ENCODE peak calls at places on chromosomes 6 and 20, in eight cellular contexts. Y is AG04450; C is glomerular endothelial cell; R is RCC 7860; I is HCEC 1CT; M is activated T-cell treated with anti-CD3 and anti-CD28 coated beads, Interleukin-2, amount 50 U/mL, for 4 hours; W is NCI-H1436; S is A673. K is an unnamed sample.
A peak's percentile ranks its signal among the peaks of the same experiment; 100 is the strongest.

GRCh38 chr6:131651782-131652181 is 14.7 kb downstream of the ENPP3 start:
- DNase-seq in Y (no peak), W (no peak), R (no peak), S (no peak), M (no peak), C (no peak), I (no peak), K (no peak)

GRCh38 chr20:35369804-35370203 is 42.0 kb downstream of the UQCC1 start:
- DNase-seq in W (no peak), I (no peak), C (no peak), S (no peak), Y (peak; percentile 26), M (no peak), R (no peak), K (no peak)

GRCh38 chr6:131096786-131097185 is 33.7 kb upstream of the EPB41L2 start:
- DNase-seq in Y (no peak), I (no peak), S (no peak), C (no peak), R (no peak), M (no peak), W (no peak), K (no peak)

GRCh38 chr6:121000381-121000780 is 333.9 kb downstream of the TBC1D32 start:
- DNase-seq in I (no peak), R (no peak), W (no peak), Y (no peak), M (no peak), C (no peak), S (peak; percentile 13), K (no peak)

GRCh38 chr6:56806368-56806767 is 148.5 kb upstream of the BEND6 start:
- DNase-seq in R (no peak), M (no peak), W (no peak), S (no peak), C (no peak), I (no peak), Y (no peak), K (no peak)

GRCh38 chr6:53643481-53643965 is 22.0 kb downstream of the KLHL31 start:
- DNase-seq in W (no peak), Y (no peak), C (no peak), M (no peak), R (no peak), S (no peak), I (no peak), K (no peak)

GRCh38 chr6:28522594-28523557 is 2.8 kb upstream of the GPX5 start:
- DNase-seq in W (no peak), C (no peak), R (no peak), I (no peak), S (no peak), Y (no peak), M (peak; percentile 18), K (no peak)

GRCh38 chr20:44810391-44811149 is at the start of gene RIMS4:
- DNase-seq in M (no peak), I (no peak), S (peak; percentile 39), Y (no peak), W (peak; percentile 39), C (no peak), R (no peak), K (no peak)

GRCh38 chr6:77150736-77151135 is 312.6 kb downstream of the HTR1B start:
- DNase-seq in S (no peak), C (no peak), Y (no peak), W (no peak), M (no peak), R (no peak), I (no peak), K (no peak)

GRCh38 chr20:32470025-32470861 is 112.1 kb downstream of the ASXL1 start:
- DNase-seq in W (no peak), C (peak; percentile 86), I (peak; percentile 37), Y (no peak), M (no peak), R (peak; percentile 80), S (peak; percentile 37), K (no peak)

GRCh38 chr20:24241466-24241865 is 228.0 kb upstream of the SYNDIG1 start:
- DNase-seq in C (no peak), W (no peak), I (no peak), Y (no peak), R (no peak), S (no peak), M (no peak), K (no peak)

GRCh38 chr6:121592955-121593665 is 157.7 kb downstream of the GJA1 start:
- DNase-seq in S (peak; percentile 23), C (no peak), M (no peak), I (no peak), R (no peak), W (peak; percentile 16), Y (no peak), K (no peak)

GRCh38 chr6:113050010-113050893 is 703.1 kb downstream of the RFPL4B start:
- DNase-seq in M (no peak), I (peak; percentile 64), R (no peak), S (no peak), W (no peak), C (no peak), Y (no peak), K (no peak)

GRCh38 chr20:43904778-43905177 is 9.9 kb upstream of the TOX2 start:
- DNase-seq in I (no peak), S (no peak), C (no peak), W (no peak), R (no peak), Y (no peak), M (no peak), K (no peak)

GRCh38 chr6:147910254-147910653 is 401.8 kb downstream of the SAMD5 start:
- DNase-seq in I (no peak), W (no peak), R (no peak), M (no peak), C (no peak), Y (no peak), S (no peak), K (no peak)

GRCh38 chr6:143507358-143508145 is 4.0 kb downstream of the FUCA2 start:
- DNase-seq in S (no peak), M (no peak), W (no peak), C (no peak), Y (no peak), R (no peak), I (peak; percentile 43), K (no peak)

GRCh38 chr20:50879649-50880550 is 51.3 kb downstream of the ADNP start:
- DNase-seq in S (no peak), W (no peak), M (no peak), C (no peak), Y (no peak), I (no peak), R (no peak), K (no peak)

GRCh38 chr20:53782612-53783246 is 189.1 kb upstream of the ZNF217 start:
- DNase-seq in W (no peak), R (no peak), S (no peak), C (no peak), I (no peak), Y (no peak), M (no peak), K (no peak)

GRCh38 chr6:119479860-119480655 is 130.5 kb upstream of the MAN1A1 start:
- DNase-seq in R (no peak), S (peak; percentile 3), W (no peak), M (no peak), Y (no peak), I (peak; percentile 45), C (no peak), K (no peak)

GRCh38 chr20:57659789-57660509 is 39.7 kb upstream of the ZBP1 start:
- DNase-seq in Y (no peak), W (no peak), I (no peak), M (peak; percentile 1), R (no peak), S (no peak), C (no peak), K (no peak)

GRCh38 chr6:50720623-50721022 is 7.3 kb downstream of the TFAP2D start:
- DNase-seq in Y (no peak), W (no peak), I (no peak), S (peak; percentile 56), M (no peak), C (no peak), R (no peak), K (no peak)

GRCh38 chr6:106568518-106568917 is 60.8 kb downstream of the RTN4IP1 start:
- DNase-seq in S (no peak), C (no peak), M (no peak), R (peak; percentile 5), W (no peak), Y (no peak), I (peak; percentile 72), K (no peak)

GRCh38 chr6:150924808-150925654 is 59.5 kb downstream of the MTHFD1L start:
- DNase-seq in Y (no peak), W (no peak), I (no peak), R (no peak), M (no peak), C (no peak), S (no peak), K (no peak)

GRCh38 chr20:51541189-51542032 is 1.1 kb downstream of the NFATC2 start:
- DNase-seq in M (peak; percentile 74), S (peak; percentile 62), C (no peak), I (no peak), Y (no peak), W (peak; percentile 25), R (no peak), K (no peak)

GRCh38 chr20:44620030-44620429 is 31.5 kb downstream of the ADA start:
- DNase-seq in S (no peak), I (no peak), Y (no peak), M (no peak), W (no peak), R (no peak), C (no peak), K (no peak)

GRCh38 chr6:149830731-149831379 is 33.3 kb downstream of the LRP11 start:
- DNase-seq in M (no peak), R (no peak), W (no peak), Y (no peak), S (no peak), I (peak; percentile 29), C (no peak), K (no peak)

GRCh38 chr6:13573669-13574110 is 711 bp upstream of the SIRT5 start:
- DNase-seq in S (peak; percentile 39), I (peak; percentile 28), C (no peak), M (no peak), Y (no peak), W (no peak), R (peak; percentile 5), K (no peak)

GRCh38 chr20:24165336-24166126 is 177.0 kb upstream of the GGTLC1 start:
- DNase-seq in I (no peak), S (no peak), M (no peak), W (no peak), C (no peak), R (no peak), Y (no peak), K (no peak)